ENCODE peak calls at places on chromosomes 11 and 22, in eight cellular contexts. I is GM18507; W is activated gamma-delta T cell treated with anti-CD3 and anti-CD28 coated beads, Interleukin-2, amount 50 U/mL, for 16 hours; A is stimulated activated CD8-positive, alpha-beta memory T cell treated with anti-CD3 and anti-CD28 coated beads, Interleukin-2, amount 100 ng/mL, for 48 hours; X is activated CD8-positive, alpha-beta T cell treated with anti-CD3 and anti-CD28 coated beads for 36 hours; Z is activated CD4-positive, alpha-beta T cell treated with anti-CD3 and anti-CD28 coated beads for 36 hours; R is activated naive CD4-positive, alpha-beta T cell treated with anti-CD3 and anti-CD28 coated beads for 36 hours; D is stimulated activated CD4-positive, alpha-beta T cell treated with anti-CD3 and anti-CD28 coated beads, TNF-alpha, amount 100 ng/mL, for 48 hours. N is an unnamed sample.

GRCh38 chr22:39220450-39220849 is 24.3 kb downstream of the PDGFB start:
- DNase-seq in I (no peak), W (no peak), A (no peak), X (no peak), Z (peak), R (no peak), D (no peak), N (no peak)

GRCh38 chr11:70715166-70715565 is 316.8 kb downstream of the CTTN start:
- DNase-seq in I (no peak), W (no peak), A (no peak), X (no peak), Z (no peak), R (no peak), D (no peak), N (no peak)

GRCh38 chr22:39110631-39111561 is 13.9 kb downstream of the APOBEC3H start:
- DNase-seq in I (no peak), W (no peak), A (no peak), X (no peak), Z (no peak), R (no peak), D (no peak), N (no peak)

GRCh38 chr22:41603873-41604332 is 14.3 kb upstream of the PMM1 start:
- DNase-seq in I (no peak), W (peak), A (peak), X (peak), Z (peak), R (peak), D (peak), N (no peak)

GRCh38 chr22:50687829-50688228 is 15.2 kb downstream of the SHANK3 start:
- DNase-seq in I (no peak), W (no peak), A (no peak), X (no peak), Z (no peak), R (no peak), D (no peak), N (no peak)

GRCh38 chr11:14644396-14645246 is 1.0 kb downstream of the PDE3B start:
- DNase-seq in I (no peak), W (peak), A (no peak), X (peak), Z (peak), R (peak), D (peak), N (peak)

GRCh38 chr11:99241059-99241458 is 220.3 kb downstream of the CNTN5 start:
- DNase-seq in I (no peak), W (no peak), A (no peak), X (no peak), Z (no peak), R (no peak), D (no peak), N (no peak)

GRCh38 chr11:83713701-83714100 is 427.5 kb upstream of the CCDC90B start:
- DNase-seq in I (no peak), W (no peak), A (no peak), X (no peak), Z (no peak), R (no peak), D (no peak), N (no peak)

GRCh38 chr22:45335021-45335818 is 25.5 kb downstream of the FAM118A start:
- DNase-seq in I (no peak), W (no peak), A (no peak), X (no peak), Z (no peak), R (no peak), D (no peak), N (peak)

GRCh38 chr22:29041408-29041807 is 20.2 kb downstream of the C22orf31 start:
- DNase-seq in I (no peak), W (no peak), A (no peak), X (no peak), Z (no peak), R (no peak), D (no peak), N (no peak)

GRCh38 chr11:2644844-2645778 is 54.7 kb downstream of the KCNQ1OT1 start:
- DNase-seq in I (no peak), W (no peak), A (no peak), X (no peak), Z (no peak), R (no peak), D (no peak), N (no peak)

GRCh38 chr22:47716890-47717615 is 954.6 kb downstream of the TBC1D22A start:
- DNase-seq in I (no peak), W (no peak), A (no peak), X (no peak), Z (no peak), R (no peak), D (no peak), N (no peak)

GRCh38 chr11:72223615-72224586 is 666 bp upstream of the INPPL1 start:
- DNase-seq in I (no peak), W (peak), A (peak), X (peak), Z (peak), R (peak), D (no peak), N (no peak)

GRCh38 chr11:117826360-117826635 is 1.8 kb upstream of the FXYD2 start:
- DNase-seq in I (no peak), W (no peak), A (no peak), X (no peak), Z (no peak), R (no peak), D (no peak), N (no peak)

GRCh38 chr11:67351275-67352005 is 1.9 kb downstream of the POLD4 start:
- DNase-seq in I (no peak), W (no peak), A (no peak), X (peak), Z (peak), R (peak), D (no peak), N (peak)

GRCh38 chr22:50304528-50305392 is 2.7 kb downstream of the PLXNB2 start:
- DNase-seq in I (no peak), W (no peak), A (no peak), X (no peak), Z (no peak), R (no peak), D (no peak), N (no peak)

GRCh38 chr11:44812971-44813370 is 86.2 kb downstream of the TSPAN18 start:
- DNase-seq in I (no peak), W (no peak), A (no peak), X (no peak), Z (no peak), R (no peak), D (no peak), N (no peak)

GRCh38 chr11:126150256-126150655 is 61.2 kb downstream of the RPUSD4 start:
- DNase-seq in I (no peak), W (no peak), A (no peak), X (no peak), Z (no peak), R (no peak), D (no peak), N (no peak)

GRCh38 chr22:49291169-49291568 is 536.5 kb downstream of the BRD1 start:
- DNase-seq in I (no peak), W (no peak), A (no peak), X (no peak), Z (no peak), R (no peak), D (no peak), N (no peak)

GRCh38 chr11:100941033-100941432 is 188.6 kb downstream of the PGR start:
- DNase-seq in I (no peak), W (no peak), A (no peak), X (no peak), Z (no peak), R (no peak), D (no peak), N (no peak)

GRCh38 chr11:94793822-94794221 is 25.7 kb downstream of the AMOTL1 start:
- DNase-seq in I (no peak), W (no peak), A (no peak), X (no peak), Z (no peak), R (no peak), D (no peak), N (no peak)

GRCh38 chr22:27866136-27867091 is 52.6 kb downstream of the PITPNB start:
- DNase-seq in I (no peak), W (no peak), A (no peak), X (no peak), Z (no peak), R (no peak), D (no peak), N (no peak)

GRCh38 chr11:65588199-65589054 is 7.2 kb downstream of the KCNK7 start:
- DNase-seq in I (peak), W (peak), A (peak), X (peak), Z (peak), R (peak), D (peak), N (no peak)

GRCh38 chr22:29570912-29571549 is 9.9 kb downstream of the NIPSNAP1 start:
- DNase-seq in I (no peak), W (no peak), A (no peak), X (no peak), Z (no peak), R (no peak), D (no peak), N (no peak)

GRCh38 chr22:43993072-43993760 is 30.9 kb upstream of the PARVB start:
- DNase-seq in I (peak), W (peak), A (peak), X (peak), Z (peak), R (peak), D (peak), N (peak)

N was measured in SHP77 treated with DMSO at 0.1 percent for 48 hours.